ENCODE peak calls at places on chromosomes 7 and 10, in four cellular contexts. R, L, W and S are unnamed samples.

GRCh38 chr10:31025142-31025541 is 6.5 kb downstream of the ZNF438 start:
- DNase-seq in R (no peak), L (no peak), W (no peak), S (no peak)

GRCh38 chr7:16841681-16842080 is 36.9 kb upstream of the AGR2 start:
- DNase-seq in R (peak; percentile 62), L (no peak), W (no peak), S (no peak)

GRCh38 chr7:22582860-22583640 is 83.1 kb upstream of the STEAP1B start:
- DNase-seq in R (peak; percentile 89), L (no peak), W (no peak), S (peak; percentile 86)

GRCh38 chr10:121886997-121887622 is 40.7 kb downstream of the ATE1 start:
- DNase-seq in R (peak; percentile 69), L (no peak), W (peak; percentile 83), S (peak; percentile 78)

GRCh38 chr10:102467971-102468438 is 16.7 kb upstream of the C10orf95 start:
- DNase-seq in R (no peak), L (no peak), W (no peak), S (no peak)

GRCh38 chr7:158864507-158864820 is 8.1 kb downstream of the DYNC2I1 start:
- DNase-seq in R (no peak), L (no peak), W (no peak), S (no peak)

GRCh38 chr10:73232887-73233286 is 14.2 kb downstream of the DNAJC9 start:
- DNase-seq in R (no peak), L (no peak), W (peak; percentile 37), S (no peak)

GRCh38 chr10:102230861-102231356 is 4.8 kb downstream of the ELOVL3 start:
- DNase-seq in R (no peak), L (no peak), W (peak; percentile 61), S (peak; percentile 40)

GRCh38 chr10:126218778-126219649 is 169.3 kb downstream of the ADAM12 start:
- DNase-seq in R (no peak), L (no peak), W (no peak), S (no peak)

GRCh38 chr7:73992104-73992562 is 35.8 kb upstream of the ELN start:
- DNase-seq in R (peak; percentile 78), L (no peak), W (no peak), S (no peak)

GRCh38 chr10:15451137-15452094 is 80.3 kb upstream of the FAM171A1 start:
- DNase-seq in R (no peak), L (no peak), W (no peak), S (no peak)

GRCh38 chr7:45696476-45696875 is 122.3 kb downstream of the ADCY1 start:
- DNase-seq in R (no peak), L (no peak), W (no peak), S (no peak)

GRCh38 chr7:40526951-40527350 is 392.1 kb downstream of the SUGCT start:
- DNase-seq in R (no peak), L (no peak), W (no peak), S (no peak)

GRCh38 chr7:50308301-50309129 is 4.0 kb downstream of the IKZF1 start:
- DNase-seq in R (no peak), L (no peak), W (no peak), S (no peak)

GRCh38 chr10:110993024-110993693 is 73.8 kb downstream of the SHOC2 start:
- DNase-seq in R (peak; percentile 91), L (peak; percentile 13), W (no peak), S (no peak)

GRCh38 chr10:110992011-110992800 is 72.8 kb downstream of the SHOC2 start:
- DNase-seq in R (peak; percentile 44), L (no peak), W (no peak), S (no peak)

GRCh38 chr10:110995301-110995700 is 75.9 kb downstream of the SHOC2 start:
- DNase-seq in R (no peak), L (no peak), W (no peak), S (no peak)

GRCh38 chr10:110996256-110996655 is 76.9 kb downstream of the SHOC2 start:
- DNase-seq in R (no peak), L (no peak), W (no peak), S (no peak)

DNA sequence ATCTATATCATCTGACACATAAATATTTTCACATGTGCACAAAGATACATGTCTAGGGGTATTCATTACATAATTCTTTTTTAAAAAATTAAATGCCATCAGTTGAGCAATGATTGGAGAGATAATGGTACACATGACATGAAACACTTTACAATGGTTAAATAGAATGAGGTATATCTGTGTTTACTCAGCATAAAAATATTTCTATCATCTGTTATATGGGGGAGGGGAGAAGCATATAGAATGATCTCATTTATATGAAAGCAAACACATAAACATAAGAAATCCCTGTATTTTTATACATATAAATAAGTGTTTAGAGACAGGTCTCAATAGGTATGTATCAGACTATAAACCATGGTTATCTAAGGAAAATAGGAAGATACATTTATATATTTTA is 75.0 kb downstream of the SHOC2 start:
- DNase-seq in R (no peak), L (no peak), W (no peak), S (no peak)
- TF ChIP-seq BHLHE40 in R (no peak), L (no peak), W (no peak), S (no peak)

GRCh38 chr7:151756866-151757265 is 120.0 kb downstream of the PRKAG2 start:
- DNase-seq in R (no peak), L (no peak), W (no peak), S (no peak)
- TF ChIP-seq BHLHE40 in R (no peak), L (no peak), W (no peak), S (no peak)

DNA sequence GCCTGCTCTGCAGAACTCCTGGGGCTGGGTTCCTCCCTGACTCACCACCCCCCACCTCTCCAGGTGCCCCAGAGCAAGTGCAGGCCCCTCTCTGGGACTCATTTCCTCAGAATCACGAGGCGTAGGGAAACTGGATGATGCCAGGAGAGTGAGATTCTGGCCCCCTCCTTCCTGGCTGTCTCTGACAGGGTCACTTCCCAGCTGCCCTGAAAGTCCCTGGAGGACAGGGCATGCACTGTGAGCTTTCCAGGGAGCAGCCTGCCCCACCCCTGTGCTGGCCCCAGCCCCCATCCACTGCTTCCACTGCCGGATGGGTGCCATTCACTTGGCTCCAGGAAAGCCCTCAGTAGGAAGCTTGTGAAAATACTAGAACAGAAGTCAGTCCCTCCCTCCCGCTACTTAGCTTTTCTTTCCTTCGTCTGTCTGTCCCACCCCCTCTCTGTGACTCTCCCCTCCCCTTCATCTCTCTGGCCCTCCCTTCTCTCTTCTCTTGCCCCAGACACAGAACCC is 10.4 kb downstream of the TACR2 start:
- DNase-seq in R (no peak), L (no peak), W (no peak), S (no peak)
- TF ChIP-seq BHLHE40 in R (no peak), L (no peak), W (no peak), S (no peak)

GRCh38 chr7:94250124-94250523 is 144.6 kb upstream of the COL1A2 start:
- DNase-seq in R (no peak), L (no peak), W (no peak), S (no peak)

GRCh38 chr7:94253696-94254095 is 141.0 kb upstream of the COL1A2 start:
- DNase-seq in R (no peak), L (no peak), W (no peak), S (no peak)

GRCh38 chr7:94250984-94251383 is 143.7 kb upstream of the COL1A2 start:
- DNase-seq in R (no peak), L (no peak), W (no peak), S (no peak)

GRCh38 chr7:94252124-94252523 is 142.6 kb upstream of the COL1A2 start:
- DNase-seq in R (no peak), L (no peak), W (no peak), S (no peak)

DNA sequence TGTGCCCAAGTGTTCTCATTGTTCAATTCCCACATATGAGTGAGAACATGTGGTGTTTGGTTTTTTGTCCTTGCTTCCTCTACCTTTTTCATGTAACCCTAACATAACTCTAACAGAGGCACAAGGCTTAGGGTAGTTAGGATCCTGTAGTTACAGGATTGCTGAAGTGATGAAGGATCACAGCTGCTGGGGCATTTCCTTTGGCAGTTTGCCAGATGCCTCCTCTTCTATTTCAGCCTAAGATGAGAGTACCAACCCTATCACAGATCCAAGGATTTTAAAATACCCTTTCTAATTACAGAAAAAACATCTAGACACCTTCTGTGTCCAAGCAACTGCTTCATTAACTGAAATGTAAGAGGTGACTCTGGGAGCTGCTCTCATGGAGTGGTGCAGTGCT is 141.7 kb upstream of the COL1A2 start:
- DNase-seq in R (no peak), L (no peak), W (no peak), S (no peak)
- TF ChIP-seq BHLHE40 in R (no peak), L (no peak), W (no peak), S (no peak)

GRCh38 chr10:124694467-124695195 is 49.5 kb downstream of the FAM53B start:
- DNase-seq in R (no peak), L (no peak), W (no peak), S (no peak)

GRCh38 chr10:124691448-124692435 is 52.4 kb downstream of the FAM53B start:
- DNase-seq in R (no peak), L (no peak), W (no peak), S (no peak)

GRCh38 chr10:124693801-124694416 is 50.3 kb downstream of the FAM53B start:
- DNase-seq in R (no peak), L (no peak), W (no peak), S (no peak)

GRCh38 chr10:124695259-124695658 is 48.9 kb downstream of the FAM53B start:
- DNase-seq in R (no peak), L (no peak), W (no peak), S (no peak)

DNA sequence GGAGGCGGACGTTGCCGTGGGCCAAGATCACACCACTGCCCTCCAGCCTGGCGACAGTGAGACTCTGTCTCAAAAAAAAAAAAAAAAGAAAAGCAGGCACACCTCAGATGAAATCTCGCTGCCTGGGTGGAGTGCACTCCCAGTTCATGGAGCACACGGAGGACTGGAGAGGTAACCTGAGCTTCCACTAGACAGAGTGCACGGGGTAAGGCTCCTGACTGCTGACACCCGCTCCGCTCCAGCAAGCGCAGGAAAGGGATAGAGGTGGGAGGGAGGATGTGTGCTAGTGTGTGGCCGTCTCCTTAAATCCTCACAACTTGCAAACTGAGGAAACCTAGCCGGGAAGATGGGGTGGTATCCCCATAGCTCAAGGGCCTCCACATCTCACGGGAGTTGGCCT is 50.8 kb downstream of the FAM53B start:
- DNase-seq in R (no peak), L (no peak), W (peak; percentile 39), S (no peak)
- TF ChIP-seq BHLHE40 in R (no peak), L (no peak), W (no peak), S (no peak)

GRCh38 chr10:77346031-77346430 is 291.6 kb downstream of the KCNMA1 start:
- DNase-seq in R (no peak), L (no peak), W (no peak), S (no peak)
- TF ChIP-seq BHLHE40 in R (no peak), L (no peak), W (no peak), S (no peak)